ENCODE peak calls at places on chromosomes 5 and 9, in five cellular contexts. L is stomach, I is GM13977, G is heart right ventricle, E is RWPE1. V is an unnamed sample.
A peak's percentile ranks its signal among the peaks of the same experiment; 100 is the strongest.

GRCh38 chr5:73895471-73895870 is 269.5 kb downstream of the ARHGEF28 start:
- DNase-seq in E (no peak), G (no peak), I (no peak), L (no peak), V (no peak)

GRCh38 chr9:9102295-9102694 is 1302.7 kb upstream of the DMAC1 start:
- DNase-seq in L (no peak), I (no peak), G (no peak), E (no peak), V (no peak)

GRCh38 chr9:93674580-93675335 is 98.4 kb downstream of the PHF2 start:
- DNase-seq in L (peak; percentile 19), I (no peak), E (no peak), G (peak; percentile 2), V (peak; percentile 17)

GRCh38 chr5:164747371-164747770 is 1242.0 kb downstream of the MAT2B start:
- DNase-seq in G (no peak), L (no peak), I (no peak), E (no peak), V (no peak)

GRCh38 chr5:25713259-25713658 is 1068.5 kb upstream of the CDH10 start:
- DNase-seq in L (no peak), G (no peak), E (no peak), I (no peak), V (no peak)

GRCh38 chr5:40736103-40736875 is 19.5 kb downstream of the TTC33 start:
- DNase-seq in G (no peak), I (peak; percentile 48), E (peak; percentile 56), L (no peak), V (no peak)

GRCh38 chr9:4099961-4100360 is 199.9 kb downstream of the GLIS3 start:
- DNase-seq in I (no peak), E (no peak), G (no peak), L (no peak), V (no peak)

GRCh38 chr5:71939452-71939932 is 167.8 kb upstream of the MAP1B start:
- DNase-seq in G (no peak), I (no peak), E (no peak), L (no peak), V (no peak)

GRCh38 chr5:93107141-93107540 is 473.9 kb downstream of the NR2F1-AS1 start:
- DNase-seq in L (no peak), E (no peak), I (no peak), G (no peak), V (no peak)

GRCh38 chr5:103505581-103506305 is 56.8 kb downstream of the NUDT12 start:
- DNase-seq in I (no peak), G (no peak), E (peak; percentile 64), L (no peak), V (no peak)

GRCh38 chr5:139745121-139745799 is 50.3 kb upstream of the PSD2 start:
- DNase-seq in L (no peak), G (no peak), I (no peak), E (peak; percentile 60), V (peak; percentile 84)

GRCh38 chr5:141343242-141343952 is at the start of gene PCDHGA3:
- DNase-seq in L (no peak), G (peak; percentile 41), I (no peak), E (no peak), V (no peak)

GRCh38 chr9:19551124-19551929 is 142.5 kb downstream of the ACER2 start:
- DNase-seq in I (no peak), L (no peak), G (no peak), E (no peak), V (no peak)

GRCh38 chr5:156764572-156764971 is 85.5 kb upstream of the PPP1R2B start:
- DNase-seq in I (no peak), G (no peak), E (no peak), L (no peak), V (no peak)

GRCh38 chr5:65103674-65104035 is 334.9 kb downstream of the CWC27 start:
- DNase-seq in I (no peak), E (no peak), L (no peak), G (no peak), V (no peak)

GRCh38 chr9:34647084-34647403 is 569 bp downstream of the GALT start:
- DNase-seq in I (no peak), G (no peak), E (no peak), L (no peak), V (no peak)

GRCh38 chr5:72954389-72954788 is 1.5 kb upstream of the FCHO2 start:
- DNase-seq in E (no peak), I (no peak), G (no peak), L (no peak), V (no peak)

GRCh38 chr5:57692582-57693487 is 210.2 kb upstream of the ACTBL2 start:
- DNase-seq in E (peak; percentile 98), G (peak; percentile 74), L (peak; percentile 56), I (no peak), V (peak; percentile 82)

GRCh38 chr9:136546697-136547481 is 1.0 kb upstream of the NOTCH1 start:
- DNase-seq in G (no peak), L (peak; percentile 83), I (no peak), E (peak; percentile 72), V (peak; percentile 80)

GRCh38 chr5:165134146-165134545 is 1628.7 kb downstream of the MAT2B start:
- DNase-seq in E (no peak), L (no peak), G (no peak), I (no peak), V (no peak)

GRCh38 chr9:114718801-114719221 is 36.8 kb upstream of the TEX48 start:
- DNase-seq in E (peak; percentile 90), L (peak; percentile 59), G (no peak), I (peak; percentile 39), V (no peak)

GRCh38 chr5:172694061-172694460 is 53.0 kb downstream of the NEURL1B start:
- DNase-seq in L (no peak), E (no peak), G (no peak), I (no peak), V (no peak)

GRCh38 chr5:161602739-161603138 is 56.2 kb upstream of the GABRB2 start:
- DNase-seq in L (no peak), G (no peak), I (no peak), E (no peak), V (no peak)

GRCh38 chr9:69546265-69546664 is 125.9 kb downstream of the APBA1 start:
- DNase-seq in G (no peak), I (no peak), E (peak; percentile 29), L (no peak), V (no peak)
- TF ChIP-seq CTCF in G (no peak), I (peak; percentile 22), E (no peak), L (no peak), V (no peak)

DNA sequence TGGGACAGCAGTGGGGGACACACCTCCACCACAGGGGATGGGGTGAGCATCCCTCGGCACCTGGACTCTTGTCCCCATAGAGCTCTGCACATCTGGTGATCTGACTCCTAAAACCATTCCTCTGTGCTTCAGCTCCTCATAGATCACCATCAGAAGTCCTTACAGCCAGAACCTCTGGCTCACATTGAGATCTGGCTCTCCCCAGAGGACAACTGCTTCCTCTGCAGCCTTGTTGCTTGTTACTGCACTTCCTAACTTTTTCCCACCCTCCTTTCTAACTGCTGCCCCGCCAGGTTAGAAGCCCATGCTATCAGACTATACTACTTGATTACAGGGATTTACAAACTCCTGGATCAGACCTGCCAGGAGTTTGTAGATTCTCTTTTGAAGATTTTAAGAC is 64.5 kb downstream of the ARSB start:
- DNase-seq in G (peak; percentile 34), I (no peak), E (no peak), L (no peak), V (no peak)
- TF ChIP-seq CTCF in G (peak; percentile 9), I (peak; percentile 45), E (no peak), L (no peak), V (peak; percentile 36)

GRCh38 chr9:92133949-92134604 is 18.9 kb upstream of the SPTLC1 start:
- DNase-seq in I (peak; percentile 80), L (peak; percentile 82), G (peak; percentile 72), E (peak; percentile 94), V (peak; percentile 86)
- TF ChIP-seq CTCF in I (peak; percentile 94), L (peak; percentile 91), G (peak; percentile 81), E (peak; percentile 100), V (peak; percentile 65)

DNA sequence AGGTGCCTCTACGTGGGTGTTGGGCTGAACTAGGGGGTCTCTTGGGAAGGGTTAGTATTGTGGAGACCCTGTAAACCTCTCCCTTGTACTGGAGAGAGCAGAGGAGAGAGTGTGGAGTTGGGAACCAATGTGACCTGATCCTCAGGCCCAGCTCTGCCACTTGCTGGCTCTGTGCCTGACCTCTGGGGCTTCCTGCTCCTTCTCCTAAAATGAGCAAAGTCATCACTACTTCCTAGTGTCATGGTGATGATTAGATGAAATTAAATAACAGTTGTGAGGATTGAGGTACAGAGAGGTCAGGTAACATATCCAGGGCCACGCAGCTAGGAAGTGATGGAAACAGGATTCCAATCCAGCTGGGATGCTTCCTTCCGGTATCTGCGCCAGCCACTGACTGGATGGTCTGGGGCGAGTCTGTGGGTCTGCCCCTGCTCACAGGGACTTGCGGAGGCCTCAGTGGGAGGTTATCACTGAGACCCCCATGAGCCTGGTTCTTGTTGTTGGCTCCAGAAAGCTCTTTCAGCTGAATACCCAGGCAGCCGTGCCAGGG is 9.2 kb downstream of the GALNT10 start:
- DNase-seq in I (no peak), L (no peak), G (no peak), E (no peak), V (no peak)
- TF ChIP-seq CTCF in I (no peak), L (no peak), G (no peak), E (no peak), V (no peak)

GRCh38 chr5:95959964-95960801 is 1.5 kb downstream of the ELL2 start:
- DNase-seq in E (peak; percentile 44), G (peak; percentile 25), L (no peak), I (no peak), V (peak; percentile 29)
- TF ChIP-seq CTCF in E (peak; percentile 13), G (no peak), L (no peak), I (peak; percentile 24), V (no peak)

GRCh38 chr9:104091708-104092107 is 2.4 kb upstream of the SMC2 start:
- DNase-seq in E (no peak), L (no peak), G (peak; percentile 55), I (peak; percentile 17), V (no peak)
- TF ChIP-seq CTCF in E (no peak), L (no peak), G (no peak), I (no peak), V (peak; percentile 46)